ENCODE peak calls at places on chromosome 10, in seven cellular contexts. One of them, this sample, is unnamed.

GRCh38 chr10:22379059-22379458 is 33.8 kb downstream of the SPAG6 start:
- DNase-seq in heart left ventricle: no peak
- DNase-seq in mammary epithelial cell: no peak
- DNase-seq in foreskin keratinocyte: no peak
- DNase-seq in testis: no peak
- DNase-seq in DND-41: peak
- DNase-seq in fibroblast of lung: no peak
- DNase-seq in this sample: no peak

GRCh38 chr10:20091698-20092097 is 275.5 kb downstream of the PLXDC2 start:
- DNase-seq in testis: no peak
- DNase-seq in DND-41: no peak
- DNase-seq in mammary epithelial cell: no peak
- DNase-seq in heart left ventricle: no peak
- DNase-seq in foreskin keratinocyte: no peak
- DNase-seq in fibroblast of lung: no peak
- DNase-seq in this sample: no peak

GRCh38 chr10:14360951-14361350 is 30.2 kb upstream of the FRMD4A start:
- DNase-seq in testis: no peak
- DNase-seq in heart left ventricle: no peak
- DNase-seq in mammary epithelial cell: no peak
- DNase-seq in fibroblast of lung: peak
- DNase-seq in foreskin keratinocyte: no peak
- DNase-seq in DND-41: no peak
- DNase-seq in this sample: no peak

GRCh38 chr10:87931836-87932230 is 68.4 kb downstream of the PTEN start:
- DNase-seq in mammary epithelial cell: peak
- DNase-seq in fibroblast of lung: peak
- DNase-seq in heart left ventricle: no peak
- DNase-seq in testis: no peak
- DNase-seq in foreskin keratinocyte: peak
- DNase-seq in DND-41: no peak
- DNase-seq in this sample: no peak

GRCh38 chr10:13945760-13946460 is 359.1 kb downstream of the PRPF18 start:
- DNase-seq in fibroblast of lung: peak
- DNase-seq in foreskin keratinocyte: no peak
- DNase-seq in heart left ventricle: no peak
- DNase-seq in DND-41: no peak
- DNase-seq in mammary epithelial cell: no peak
- DNase-seq in testis: no peak
- DNase-seq in this sample: no peak

GRCh38 chr10:91883549-91884542 is 25.4 kb downstream of the FGFBP3 start:
- DNase-seq in fibroblast of lung: peak
- DNase-seq in heart left ventricle: peak
- DNase-seq in foreskin keratinocyte: peak
- DNase-seq in mammary epithelial cell: no peak
- DNase-seq in testis: peak
- DNase-seq in DND-41: no peak
- DNase-seq in this sample: no peak

GRCh38 chr10:133564816-133565215 is 567 bp downstream of the SYCE1 start:
- DNase-seq in foreskin keratinocyte: no peak
- DNase-seq in mammary epithelial cell: no peak
- DNase-seq in testis: no peak
- DNase-seq in heart left ventricle: no peak
- DNase-seq in DND-41: no peak
- DNase-seq in fibroblast of lung: no peak
- DNase-seq in this sample: no peak

GRCh38 chr10:49071221-49071761 is 44.0 kb downstream of the VSTM4 start:
- DNase-seq in fibroblast of lung: peak
- DNase-seq in mammary epithelial cell: peak
- DNase-seq in heart left ventricle: no peak
- DNase-seq in DND-41: no peak
- DNase-seq in foreskin keratinocyte: peak
- DNase-seq in testis: no peak
- DNase-seq in this sample: peak

GRCh38 chr10:80268266-80268665 is 21.2 kb downstream of the MAT1A start:
- DNase-seq in heart left ventricle: no peak
- DNase-seq in testis: no peak
- DNase-seq in fibroblast of lung: no peak
- DNase-seq in foreskin keratinocyte: peak
- DNase-seq in mammary epithelial cell: no peak
- DNase-seq in DND-41: no peak
- DNase-seq in this sample: no peak

GRCh38 chr10:103592186-103593021 is 98.9 kb downstream of the NEURL1 start:
- DNase-seq in foreskin keratinocyte: no peak
- DNase-seq in DND-41: peak
- DNase-seq in mammary epithelial cell: no peak
- DNase-seq in heart left ventricle: no peak
- DNase-seq in fibroblast of lung: peak
- DNase-seq in testis: peak
- DNase-seq in this sample: peak

GRCh38 chr10:31000071-31000787 is 31.4 kb downstream of the ZNF438 start:
- DNase-seq in mammary epithelial cell: no peak
- DNase-seq in fibroblast of lung: no peak
- DNase-seq in foreskin keratinocyte: no peak
- DNase-seq in heart left ventricle: no peak
- DNase-seq in testis: no peak
- DNase-seq in DND-41: no peak
- DNase-seq in this sample: no peak

GRCh38 chr10:54880943-54881342 is 79.9 kb upstream of the PCDH15 start:
- DNase-seq in testis: no peak
- DNase-seq in fibroblast of lung: no peak
- DNase-seq in foreskin keratinocyte: no peak
- DNase-seq in heart left ventricle: no peak
- DNase-seq in DND-41: no peak
- DNase-seq in mammary epithelial cell: no peak
- DNase-seq in this sample: no peak

GRCh38 chr10:3312403-3312802 is 139.8 kb upstream of the PITRM1 start:
- DNase-seq in fibroblast of lung: no peak
- DNase-seq in heart left ventricle: no peak
- DNase-seq in testis: no peak
- DNase-seq in mammary epithelial cell: no peak
- DNase-seq in foreskin keratinocyte: no peak
- DNase-seq in DND-41: no peak
- DNase-seq in this sample: no peak

GRCh38 chr10:131082991-131083465 is 228.5 kb downstream of the TCERG1L start:
- DNase-seq in DND-41: peak
- DNase-seq in fibroblast of lung: no peak
- DNase-seq in mammary epithelial cell: no peak
- DNase-seq in heart left ventricle: no peak
- DNase-seq in foreskin keratinocyte: no peak
- DNase-seq in testis: no peak
- DNase-seq in this sample: no peak

GRCh38 chr10:106795619-106796018 is 368.9 kb downstream of the SORCS1 start:
- DNase-seq in DND-41: no peak
- DNase-seq in foreskin keratinocyte: no peak
- DNase-seq in heart left ventricle: peak
- DNase-seq in mammary epithelial cell: no peak
- DNase-seq in testis: peak
- DNase-seq in fibroblast of lung: no peak
- DNase-seq in this sample: peak

GRCh38 chr10:98536551-98536950 is 89.8 kb upstream of the HPS1 start:
- DNase-seq in heart left ventricle: no peak
- DNase-seq in fibroblast of lung: no peak
- DNase-seq in DND-41: no peak
- DNase-seq in foreskin keratinocyte: peak
- DNase-seq in testis: no peak
- DNase-seq in mammary epithelial cell: peak
- DNase-seq in this sample: peak

GRCh38 chr10:112677689-112678088 is 230.7 kb downstream of the VTI1A start:
- DNase-seq in DND-41: no peak
- DNase-seq in foreskin keratinocyte: no peak
- DNase-seq in fibroblast of lung: no peak
- DNase-seq in heart left ventricle: no peak
- DNase-seq in mammary epithelial cell: no peak
- DNase-seq in testis: peak
- DNase-seq in this sample: no peak

GRCh38 chr10:69061305-69062161 is 26.4 kb upstream of the SRGN start:
- DNase-seq in foreskin keratinocyte: peak
- DNase-seq in DND-41: no peak
- DNase-seq in testis: peak
- DNase-seq in mammary epithelial cell: peak
- DNase-seq in heart left ventricle: peak
- DNase-seq in fibroblast of lung: peak
- DNase-seq in this sample: peak

GRCh38 chr10:1736180-1736971 is 949 bp downstream of the ADARB2 start:
- DNase-seq in foreskin keratinocyte: peak
- DNase-seq in heart left ventricle: no peak
- DNase-seq in testis: no peak
- DNase-seq in mammary epithelial cell: no peak
- DNase-seq in fibroblast of lung: no peak
- DNase-seq in DND-41: no peak
- DNase-seq in this sample: peak

GRCh38 chr10:34612446-34612845 is 202.7 kb downstream of the PARD3 start:
- DNase-seq in heart left ventricle: no peak
- DNase-seq in foreskin keratinocyte: peak
- DNase-seq in testis: no peak
- DNase-seq in DND-41: no peak
- DNase-seq in mammary epithelial cell: peak
- DNase-seq in fibroblast of lung: peak
- DNase-seq in this sample: peak

GRCh38 chr10:34612938-34613337 is 202.2 kb downstream of the PARD3 start:
- DNase-seq in heart left ventricle: no peak
- DNase-seq in testis: no peak
- DNase-seq in mammary epithelial cell: no peak
- DNase-seq in DND-41: no peak
- DNase-seq in foreskin keratinocyte: no peak
- DNase-seq in fibroblast of lung: no peak
- DNase-seq in this sample: no peak

GRCh38 chr10:34618611-34619010 is 196.5 kb downstream of the PARD3 start:
- DNase-seq in heart left ventricle: no peak
- DNase-seq in mammary epithelial cell: peak
- DNase-seq in DND-41: no peak
- DNase-seq in fibroblast of lung: no peak
- DNase-seq in foreskin keratinocyte: no peak
- DNase-seq in testis: no peak
- DNase-seq in this sample: no peak

GRCh38 chr10:34613491-34613890 is 201.6 kb downstream of the PARD3 start:
- DNase-seq in mammary epithelial cell: no peak
- DNase-seq in DND-41: no peak
- DNase-seq in heart left ventricle: no peak
- DNase-seq in foreskin keratinocyte: no peak
- DNase-seq in testis: no peak
- DNase-seq in fibroblast of lung: no peak
- DNase-seq in this sample: no peak

DNA sequence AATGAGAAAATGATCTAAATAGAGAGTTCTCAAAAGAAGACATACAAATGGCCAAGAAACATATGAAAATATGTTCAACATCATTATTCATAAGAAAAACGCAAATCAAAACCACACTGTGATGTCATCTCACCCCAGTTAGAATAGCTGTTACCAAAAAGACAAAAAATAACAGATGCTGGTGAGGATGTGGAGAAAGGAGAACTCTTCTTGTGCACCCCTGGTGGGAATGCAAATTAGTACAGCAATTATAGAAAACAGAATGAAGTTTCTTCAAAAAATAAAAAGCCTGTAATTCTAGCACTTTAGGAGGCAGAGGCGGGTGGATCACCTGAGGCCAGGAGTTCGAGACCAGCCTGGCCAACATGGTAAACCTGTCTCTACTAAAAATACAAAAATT is 199.3 kb downstream of the PARD3 start:
- DNase-seq in heart left ventricle: no peak
- DNase-seq in DND-41: no peak
- DNase-seq in mammary epithelial cell: no peak
- DNase-seq in testis: no peak
- DNase-seq in fibroblast of lung: peak
- DNase-seq in foreskin keratinocyte: no peak
- DNase-seq in this sample: no peak
- TF ChIP-seq CTCF in heart left ventricle: no peak
- TF ChIP-seq CTCF in DND-41: peak
- TF ChIP-seq CTCF in mammary epithelial cell: no peak
- TF ChIP-seq CTCF in testis: no peak
- TF ChIP-seq CTCF in fibroblast of lung: no peak
- TF ChIP-seq CTCF in foreskin keratinocyte: no peak
- TF ChIP-seq CTCF in this sample: no peak

GRCh38 chr10:6202684-6203330 is at the start of gene PFKFB3:
- DNase-seq in testis: peak
- DNase-seq in mammary epithelial cell: peak
- DNase-seq in foreskin keratinocyte: peak
- DNase-seq in DND-41: peak
- DNase-seq in fibroblast of lung: peak
- DNase-seq in heart left ventricle: peak
- DNase-seq in this sample: peak
- TF ChIP-seq CTCF in testis: peak
- TF ChIP-seq CTCF in mammary epithelial cell: peak
- TF ChIP-seq CTCF in foreskin keratinocyte: peak
- TF ChIP-seq CTCF in DND-41: peak
- TF ChIP-seq CTCF in fibroblast of lung: peak
- TF ChIP-seq CTCF in heart left ventricle: peak
- TF ChIP-seq CTCF in this sample: peak

DNA sequence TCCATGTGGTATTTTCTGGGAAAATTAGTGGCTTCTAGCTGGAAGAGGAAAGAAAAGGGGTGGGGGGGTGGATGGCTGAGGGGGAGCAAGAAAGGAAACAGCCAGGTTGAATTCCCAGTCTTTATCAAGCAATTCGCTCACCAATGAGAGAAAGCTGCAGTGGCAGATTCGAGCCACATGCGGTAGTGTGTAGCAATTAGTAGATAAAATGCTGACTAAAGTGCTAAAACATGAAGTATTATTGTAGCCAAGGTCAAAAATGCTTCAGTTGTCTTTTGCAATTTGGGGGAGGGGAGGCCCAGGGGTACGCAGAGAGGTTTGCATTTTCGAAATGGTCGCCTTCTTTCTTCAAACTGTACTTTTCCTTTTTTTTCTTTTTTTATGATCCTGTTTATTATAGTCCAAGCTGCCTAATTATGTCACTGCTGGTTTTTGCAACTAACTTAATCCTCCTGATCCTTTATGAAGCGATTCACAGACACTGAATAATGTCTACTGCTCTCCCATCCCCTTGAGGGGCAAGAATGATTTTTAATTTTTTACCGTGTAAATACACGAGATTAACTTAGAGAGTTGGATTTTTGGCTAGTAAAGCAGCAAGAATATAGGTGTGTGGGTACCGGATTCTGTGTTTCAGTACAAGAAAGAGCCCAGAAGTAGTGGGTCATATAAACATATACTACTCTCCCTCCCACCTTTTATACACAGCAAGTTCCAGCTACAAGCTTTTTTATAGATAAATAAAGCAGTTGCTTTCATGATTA is 3.6 kb upstream of the ARID5B start:
- DNase-seq in DND-41: no peak
- DNase-seq in testis: peak
- DNase-seq in mammary epithelial cell: no peak
- DNase-seq in fibroblast of lung: peak
- DNase-seq in heart left ventricle: peak
- DNase-seq in foreskin keratinocyte: peak
- DNase-seq in this sample: no peak
- TF ChIP-seq CTCF in DND-41: no peak
- TF ChIP-seq CTCF in testis: no peak
- TF ChIP-seq CTCF in mammary epithelial cell: peak
- TF ChIP-seq CTCF in fibroblast of lung: peak
- TF ChIP-seq CTCF in heart left ventricle: peak
- TF ChIP-seq CTCF in foreskin keratinocyte: peak
- TF ChIP-seq CTCF in this sample: no peak

DNA sequence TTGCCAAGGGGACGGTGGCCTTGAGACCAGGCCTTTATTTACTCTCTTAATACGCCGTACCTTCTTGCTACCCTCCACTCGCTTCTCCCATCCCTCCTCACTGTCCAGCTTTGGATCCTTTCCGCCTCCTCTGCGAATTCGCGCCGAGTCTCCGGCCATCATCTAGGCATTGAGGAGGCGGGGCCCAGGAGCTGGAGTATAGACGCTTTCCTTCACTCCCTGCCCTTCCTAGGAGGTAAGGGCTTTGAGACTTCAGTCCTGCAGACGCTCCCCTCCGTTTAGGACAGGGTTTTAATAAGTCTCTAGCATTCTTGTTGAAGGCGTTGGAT is 538 bp downstream of the TFAM start:
- DNase-seq in testis: peak
- DNase-seq in DND-41: peak
- DNase-seq in fibroblast of lung: peak
- DNase-seq in heart left ventricle: peak
- DNase-seq in mammary epithelial cell: peak
- DNase-seq in foreskin keratinocyte: peak
- DNase-seq in this sample: peak
- TF ChIP-seq CTCF in testis: no peak
- TF ChIP-seq CTCF in DND-41: no peak
- TF ChIP-seq CTCF in fibroblast of lung: no peak
- TF ChIP-seq CTCF in heart left ventricle: no peak
- TF ChIP-seq CTCF in mammary epithelial cell: no peak
- TF ChIP-seq CTCF in foreskin keratinocyte: no peak
- TF ChIP-seq CTCF in this sample: no peak

This sample was measured in MCF 10A.